ENCODE peak calls at places on chromosomes 7 and 10, in six cellular contexts. E, S, W, D, Y and C are unnamed samples.

GRCh38 chr7:124893140-124893810 is 36.4 kb downstream of the POT1 start:
- DNase-seq in E (no peak), S (no peak), W (peak; percentile 4), D (no peak), Y (no peak), C (no peak)

GRCh38 chr7:128017460-128017859 is 13.8 kb downstream of the LRRC4 start:
- DNase-seq in E (no peak), S (no peak), W (no peak), D (no peak), Y (no peak), C (peak; percentile 11)

GRCh38 chr7:134963031-134963430 is 23.3 kb upstream of the AGBL3 start:
- DNase-seq in E (no peak), S (no peak), W (no peak), D (no peak), Y (no peak), C (no peak)

GRCh38 chr7:69232445-69233376 is 365.6 kb upstream of the AUTS2 start:
- DNase-seq in E (no peak), S (no peak), W (no peak), D (peak; percentile 94), Y (peak; percentile 91), C (no peak)

GRCh38 chr10:91313761-91314520 is 93.5 kb downstream of the PCGF5 start:
- DNase-seq in E (no peak), S (no peak), W (peak; percentile 33), D (no peak), Y (no peak), C (no peak)

GRCh38 chr10:44195120-44196007 is 189.5 kb downstream of the CXCL12 start:
- DNase-seq in E (peak; percentile 55), S (peak; percentile 87), W (no peak), D (no peak), Y (no peak), C (no peak)

GRCh38 chr10:125008689-125009579 is 67.0 kb downstream of the ZRANB1 start:
- DNase-seq in E (peak; percentile 84), S (peak; percentile 67), W (no peak), D (no peak), Y (no peak), C (peak; percentile 19)

GRCh38 chr7:22655781-22656180 is 71.2 kb upstream of the IL6 start:
- DNase-seq in E (no peak), S (no peak), W (no peak), D (no peak), Y (no peak), C (no peak)

GRCh38 chr10:48306870-48307531 is 524 bp downstream of the MAPK8 start:
- DNase-seq in E (peak; percentile 67), S (peak; percentile 89), W (peak; percentile 77), D (no peak), Y (no peak), C (peak; percentile 58)

GRCh38 chr7:26357793-26358139 is 66.1 kb downstream of the SNX10 start:
- DNase-seq in E (no peak), S (no peak), W (no peak), D (no peak), Y (no peak), C (no peak)

GRCh38 chr7:74515276-74515675 is 61.6 kb downstream of the GTF2IRD1 start:
- DNase-seq in E (no peak), S (no peak), W (no peak), D (no peak), Y (no peak), C (no peak)

GRCh38 chr10:29736325-29737208 is 101.8 kb upstream of the SVIL start:
- DNase-seq in E (peak; percentile 63), S (peak; percentile 92), W (peak; percentile 59), D (no peak), Y (no peak), C (peak; percentile 83)

GRCh38 chr10:12631787-12632562 is 282.6 kb downstream of the CAMK1D start:
- DNase-seq in E (peak; percentile 58), S (no peak), W (no peak), D (no peak), Y (peak; percentile 77), C (no peak)

GRCh38 chr7:102468416-102469350 is 3.9 kb downstream of the LRWD1 start:
- DNase-seq in E (no peak), S (peak; percentile 76), W (no peak), D (no peak), Y (no peak), C (no peak)